ENCODE peak calls at places on chromosome 6, in eight cellular contexts. One of them, this sample, is unnamed.

GRCh38 chr6:7219310-7219709 is 93.7 kb downstream of the SSR1 start:
- DNase-seq in GM23338: no peak
- DNase-seq in MM.1S: no peak
- DNase-seq in fibroblast of lung: peak; percentile 31
- DNase-seq in hepatocyte: peak; percentile 37
- DNase-seq in astrocyte: no peak
- DNase-seq in neural progenitor cell: no peak
- DNase-seq in endothelial cell of umbilical vein: no peak
- DNase-seq in this sample: no peak

GRCh38 chr6:95280690-95281273 is 296.6 kb upstream of the MANEA start:
- DNase-seq in GM23338: peak; percentile 82
- DNase-seq in MM.1S: no peak
- DNase-seq in fibroblast of lung: peak; percentile 1
- DNase-seq in hepatocyte: peak; percentile 69
- DNase-seq in astrocyte: no peak
- DNase-seq in neural progenitor cell: peak; percentile 79
- DNase-seq in endothelial cell of umbilical vein: no peak
- DNase-seq in this sample: no peak

GRCh38 chr6:128244751-128245405 is 275.5 kb downstream of the PTPRK start:
- DNase-seq in GM23338: no peak
- DNase-seq in MM.1S: peak; percentile 8
- DNase-seq in fibroblast of lung: peak; percentile 44
- DNase-seq in hepatocyte: no peak
- DNase-seq in astrocyte: peak; percentile 35
- DNase-seq in neural progenitor cell: no peak
- DNase-seq in endothelial cell of umbilical vein: no peak
- DNase-seq in this sample: no peak

GRCh38 chr6:157656437-157657005 is 166.5 kb upstream of the SNX9 start:
- DNase-seq in GM23338: no peak
- DNase-seq in MM.1S: no peak
- DNase-seq in fibroblast of lung: peak; percentile 51
- DNase-seq in hepatocyte: no peak
- DNase-seq in astrocyte: peak; percentile 32
- DNase-seq in neural progenitor cell: no peak
- DNase-seq in endothelial cell of umbilical vein: no peak
- DNase-seq in this sample: no peak

GRCh38 chr6:91646649-91647048 is 1059.8 kb upstream of the MAP3K7 start:
- DNase-seq in GM23338: no peak
- DNase-seq in MM.1S: no peak
- DNase-seq in fibroblast of lung: no peak
- DNase-seq in hepatocyte: no peak
- DNase-seq in astrocyte: no peak
- DNase-seq in neural progenitor cell: no peak
- DNase-seq in endothelial cell of umbilical vein: no peak
- DNase-seq in this sample: no peak

GRCh38 chr6:43297644-43298564 is at the start of gene SLC22A7:
- DNase-seq in GM23338: no peak
- DNase-seq in MM.1S: no peak
- DNase-seq in fibroblast of lung: no peak
- DNase-seq in hepatocyte: no peak
- DNase-seq in astrocyte: no peak
- DNase-seq in neural progenitor cell: no peak
- DNase-seq in endothelial cell of umbilical vein: no peak
- DNase-seq in this sample: no peak

GRCh38 chr6:2257358-2257757 is 12.0 kb upstream of the GMDS start:
- DNase-seq in GM23338: no peak
- DNase-seq in MM.1S: no peak
- DNase-seq in fibroblast of lung: no peak
- DNase-seq in hepatocyte: peak; percentile 32
- DNase-seq in astrocyte: no peak
- DNase-seq in neural progenitor cell: no peak
- DNase-seq in endothelial cell of umbilical vein: no peak
- DNase-seq in this sample: no peak

GRCh38 chr6:167554854-167555253 is 230.0 kb downstream of the TTLL2 start:
- DNase-seq in GM23338: no peak
- DNase-seq in MM.1S: no peak
- DNase-seq in fibroblast of lung: no peak
- DNase-seq in hepatocyte: no peak
- DNase-seq in astrocyte: no peak
- DNase-seq in neural progenitor cell: no peak
- DNase-seq in endothelial cell of umbilical vein: no peak
- DNase-seq in this sample: no peak

GRCh38 chr6:82408952-82409421 is 45.4 kb downstream of the TPBG start:
- DNase-seq in GM23338: no peak
- DNase-seq in MM.1S: no peak
- DNase-seq in fibroblast of lung: peak; percentile 73
- DNase-seq in hepatocyte: no peak
- DNase-seq in astrocyte: peak; percentile 67
- DNase-seq in neural progenitor cell: no peak
- DNase-seq in endothelial cell of umbilical vein: no peak
- DNase-seq in this sample: no peak

GRCh38 chr6:119129968-119130484 is 51.6 kb upstream of the FAM184A start:
- DNase-seq in GM23338: no peak
- DNase-seq in MM.1S: no peak
- DNase-seq in fibroblast of lung: peak; percentile 77
- DNase-seq in hepatocyte: no peak
- DNase-seq in astrocyte: peak; percentile 74
- DNase-seq in neural progenitor cell: no peak
- DNase-seq in endothelial cell of umbilical vein: peak; percentile 89
- DNase-seq in this sample: no peak

GRCh38 chr6:147434508-147434907 is 74.0 kb upstream of the SAMD5 start:
- DNase-seq in GM23338: no peak
- DNase-seq in MM.1S: no peak
- DNase-seq in fibroblast of lung: peak; percentile 41
- DNase-seq in hepatocyte: peak; percentile 15
- DNase-seq in astrocyte: peak; percentile 25
- DNase-seq in neural progenitor cell: no peak
- DNase-seq in endothelial cell of umbilical vein: peak; percentile 8
- DNase-seq in this sample: no peak

GRCh38 chr6:135299256-135299655 is 118.1 kb downstream of the MYB start:
- DNase-seq in GM23338: no peak
- DNase-seq in MM.1S: no peak
- DNase-seq in fibroblast of lung: peak; percentile 69
- DNase-seq in hepatocyte: no peak
- DNase-seq in astrocyte: peak; percentile 63
- DNase-seq in neural progenitor cell: no peak
- DNase-seq in endothelial cell of umbilical vein: no peak
- DNase-seq in this sample: no peak

DNA sequence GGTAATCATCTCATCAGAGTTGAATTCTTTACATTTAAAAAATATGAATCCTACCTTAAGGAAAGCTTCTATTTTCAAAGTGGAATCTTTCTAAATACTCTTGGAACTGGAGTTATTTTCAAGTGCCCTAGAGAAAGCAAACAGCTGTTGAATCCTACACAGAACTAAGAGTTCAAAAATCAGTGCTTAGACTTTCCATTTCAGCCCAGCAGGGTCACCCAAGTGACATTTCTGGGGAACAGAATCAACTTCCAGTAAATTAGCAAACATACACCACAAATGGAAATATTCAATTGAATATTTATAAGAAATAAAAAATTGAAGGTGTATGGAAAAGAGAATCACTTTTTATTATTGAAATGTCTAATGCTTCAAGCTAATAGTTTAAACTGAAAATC is 427.7 kb upstream of the NOX3 start:
- DNase-seq in GM23338: no peak
- DNase-seq in MM.1S: no peak
- DNase-seq in fibroblast of lung: no peak
- DNase-seq in hepatocyte: no peak
- DNase-seq in astrocyte: no peak
- DNase-seq in neural progenitor cell: no peak
- DNase-seq in endothelial cell of umbilical vein: no peak
- DNase-seq in this sample: no peak
- H3K27ac ChIP-seq in GM23338: no peak overlapping the region
- H3K27ac ChIP-seq in MM.1S: no peak overlapping the region
- H3K27ac ChIP-seq in fibroblast of lung: no peak overlapping the region
- H3K27ac ChIP-seq in hepatocyte: peak overlapping the region; percentile 57
- H3K27ac ChIP-seq in astrocyte: no peak overlapping the region
- H3K27ac ChIP-seq in neural progenitor cell: no peak overlapping the region
- H3K27ac ChIP-seq in endothelial cell of umbilical vein: peak overlapping the region; percentile 53
- H3K27ac ChIP-seq in this sample: no peak overlapping the region

GRCh38 chr6:35776364-35777215 is at the start of gene CLPSL2:
- DNase-seq in GM23338: peak; percentile 84
- DNase-seq in MM.1S: no peak
- DNase-seq in fibroblast of lung: no peak
- DNase-seq in hepatocyte: peak; percentile 47
- DNase-seq in astrocyte: no peak
- DNase-seq in neural progenitor cell: peak; percentile 71
- DNase-seq in endothelial cell of umbilical vein: no peak
- DNase-seq in this sample: no peak
- TF ChIP-seq EZH2 in GM23338: no peak
- TF ChIP-seq EZH2 in MM.1S: no peak
- TF ChIP-seq EZH2 in fibroblast of lung: peak; percentile 48
- TF ChIP-seq EZH2 in hepatocyte: no peak
- TF ChIP-seq EZH2 in astrocyte: peak; percentile 84
- TF ChIP-seq EZH2 in neural progenitor cell: no peak
- TF ChIP-seq EZH2 in endothelial cell of umbilical vein: no peak
- TF ChIP-seq EZH2 in this sample: no peak

DNA sequence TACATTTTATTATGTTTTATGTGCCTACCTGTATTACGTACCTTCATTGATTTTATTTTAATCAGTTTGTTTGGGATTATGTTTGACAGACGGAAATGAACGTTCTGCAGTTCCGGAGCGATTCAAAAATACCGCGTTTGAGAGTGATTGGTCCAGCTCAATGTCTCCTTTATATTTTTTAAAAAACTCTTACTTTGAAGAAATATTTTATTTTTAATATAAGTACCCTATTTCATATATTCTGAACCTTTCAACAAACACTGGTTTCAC is 114.3 kb upstream of the BTN3A2 start:
- DNase-seq in GM23338: no peak
- DNase-seq in MM.1S: no peak
- DNase-seq in fibroblast of lung: no peak
- DNase-seq in hepatocyte: no peak
- DNase-seq in astrocyte: no peak
- DNase-seq in neural progenitor cell: peak; percentile 59
- DNase-seq in endothelial cell of umbilical vein: no peak
- DNase-seq in this sample: no peak
- H3K27ac ChIP-seq in GM23338: peak overlapping the region; percentile 100
- H3K27ac ChIP-seq in MM.1S: peak overlapping the region; percentile 98
- H3K27ac ChIP-seq in fibroblast of lung: peak overlapping the region; percentile 86
- H3K27ac ChIP-seq in hepatocyte: peak overlapping the region; percentile 98
- H3K27ac ChIP-seq in astrocyte: peak overlapping the region; percentile 84
- H3K27ac ChIP-seq in neural progenitor cell: peak overlapping the region; percentile 93
- H3K27ac ChIP-seq in endothelial cell of umbilical vein: peak overlapping the region; percentile 67
- H3K27ac ChIP-seq in this sample: peak overlapping the region; percentile 98

GRCh38 chr6:34890526-34890910 is 1.5 kb downstream of the ANKS1A start:
- DNase-seq in GM23338: no peak
- DNase-seq in MM.1S: no peak
- DNase-seq in fibroblast of lung: no peak
- DNase-seq in hepatocyte: no peak
- DNase-seq in astrocyte: no peak
- DNase-seq in neural progenitor cell: no peak
- DNase-seq in endothelial cell of umbilical vein: no peak
- DNase-seq in this sample: no peak
- TF ChIP-seq EZH2 in GM23338: no peak
- TF ChIP-seq EZH2 in MM.1S: no peak
- TF ChIP-seq EZH2 in fibroblast of lung: no peak
- TF ChIP-seq EZH2 in hepatocyte: no peak
- TF ChIP-seq EZH2 in astrocyte: no peak
- TF ChIP-seq EZH2 in neural progenitor cell: no peak
- TF ChIP-seq EZH2 in endothelial cell of umbilical vein: no peak
- TF ChIP-seq EZH2 in this sample: no peak

GRCh38 chr6:21771626-21772320 is 178.2 kb downstream of the SOX4 start:
- DNase-seq in GM23338: no peak
- DNase-seq in MM.1S: no peak
- DNase-seq in fibroblast of lung: peak; percentile 69
- DNase-seq in hepatocyte: no peak
- DNase-seq in astrocyte: peak; percentile 68
- DNase-seq in neural progenitor cell: no peak
- DNase-seq in endothelial cell of umbilical vein: peak; percentile 85
- DNase-seq in this sample: no peak

GRCh38 chr6:21769405-21769851 is 175.9 kb downstream of the SOX4 start:
- DNase-seq in GM23338: peak; percentile 91
- DNase-seq in MM.1S: no peak
- DNase-seq in fibroblast of lung: peak; percentile 99
- DNase-seq in hepatocyte: peak; percentile 32
- DNase-seq in astrocyte: peak; percentile 100
- DNase-seq in neural progenitor cell: peak; percentile 80
- DNase-seq in endothelial cell of umbilical vein: peak; percentile 94
- DNase-seq in this sample: no peak

GRCh38 chr6:21767891-21768659 is 174.5 kb downstream of the SOX4 start:
- DNase-seq in GM23338: no peak
- DNase-seq in MM.1S: peak; percentile 6
- DNase-seq in fibroblast of lung: peak; percentile 87
- DNase-seq in hepatocyte: no peak
- DNase-seq in astrocyte: peak; percentile 87
- DNase-seq in neural progenitor cell: no peak
- DNase-seq in endothelial cell of umbilical vein: peak; percentile 85
- DNase-seq in this sample: no peak

GRCh38 chr6:21772467-21772866 is 178.9 kb downstream of the SOX4 start:
- DNase-seq in GM23338: no peak
- DNase-seq in MM.1S: no peak
- DNase-seq in fibroblast of lung: no peak
- DNase-seq in hepatocyte: no peak
- DNase-seq in astrocyte: no peak
- DNase-seq in neural progenitor cell: peak; percentile 66
- DNase-seq in endothelial cell of umbilical vein: no peak
- DNase-seq in this sample: no peak

DNA sequence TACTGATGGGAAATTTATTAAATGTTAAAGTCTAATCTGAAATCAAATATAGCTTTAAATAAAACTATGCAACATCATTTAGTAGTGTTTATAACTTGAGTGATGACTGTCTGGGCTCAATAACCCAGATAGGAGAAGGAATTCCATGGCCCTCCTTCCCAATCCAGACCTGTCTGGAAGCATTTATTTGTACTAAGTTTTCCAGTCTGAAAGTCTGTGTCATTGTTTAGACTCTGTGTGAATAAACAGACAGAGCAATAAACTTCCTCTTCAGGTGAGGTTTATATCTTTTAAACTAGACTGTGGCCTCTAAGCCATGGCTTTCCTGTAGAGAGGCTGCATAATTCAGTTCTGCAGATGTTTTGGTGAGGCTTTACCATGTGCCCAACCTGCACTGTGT is 176.4 kb downstream of the SOX4 start:
- DNase-seq in GM23338: no peak
- DNase-seq in MM.1S: no peak
- DNase-seq in fibroblast of lung: peak; percentile 67
- DNase-seq in hepatocyte: peak; percentile 34
- DNase-seq in astrocyte: peak; percentile 56
- DNase-seq in neural progenitor cell: no peak
- DNase-seq in endothelial cell of umbilical vein: no peak
- DNase-seq in this sample: no peak
- H3K27ac ChIP-seq in GM23338: peak overlapping the region; percentile 21
- H3K27ac ChIP-seq in MM.1S: no peak overlapping the region
- H3K27ac ChIP-seq in fibroblast of lung: peak overlapping the region; percentile 56
- H3K27ac ChIP-seq in hepatocyte: peak overlapping the region; percentile 55
- H3K27ac ChIP-seq in astrocyte: peak overlapping the region; percentile 81
- H3K27ac ChIP-seq in neural progenitor cell: peak overlapping the region; percentile 55
- H3K27ac ChIP-seq in endothelial cell of umbilical vein: peak overlapping the region; percentile 98
- H3K27ac ChIP-seq in this sample: no peak overlapping the region

GRCh38 chr6:108115598-108116058 is 41.1 kb upstream of the OSTM1 start:
- DNase-seq in GM23338: peak; percentile 80
- DNase-seq in MM.1S: no peak
- DNase-seq in fibroblast of lung: peak; percentile 29
- DNase-seq in hepatocyte: peak; percentile 63
- DNase-seq in astrocyte: no peak
- DNase-seq in neural progenitor cell: peak; percentile 69
- DNase-seq in endothelial cell of umbilical vein: peak; percentile 36
- DNase-seq in this sample: no peak
- TF ChIP-seq EZH2 in GM23338: peak; percentile 83
- TF ChIP-seq EZH2 in MM.1S: no peak
- TF ChIP-seq EZH2 in fibroblast of lung: peak; percentile 60
- TF ChIP-seq EZH2 in hepatocyte: no peak
- TF ChIP-seq EZH2 in astrocyte: no peak
- TF ChIP-seq EZH2 in neural progenitor cell: no peak
- TF ChIP-seq EZH2 in endothelial cell of umbilical vein: peak; percentile 80
- TF ChIP-seq EZH2 in this sample: no peak

GRCh38 chr6:137926207-137926731 is 59.2 kb downstream of the TNFAIP3 start:
- DNase-seq in GM23338: peak; percentile 87
- DNase-seq in MM.1S: peak; percentile 46
- DNase-seq in fibroblast of lung: peak; percentile 97
- DNase-seq in hepatocyte: peak; percentile 57
- DNase-seq in astrocyte: peak; percentile 97
- DNase-seq in neural progenitor cell: peak; percentile 64
- DNase-seq in endothelial cell of umbilical vein: peak; percentile 25
- DNase-seq in this sample: peak; percentile 60
- H3K27ac ChIP-seq in GM23338: no peak overlapping the region
- H3K27ac ChIP-seq in MM.1S: peak overlapping the region; percentile 95
- H3K27ac ChIP-seq in fibroblast of lung: peak overlapping the region; percentile 36
- H3K27ac ChIP-seq in hepatocyte: no peak overlapping the region
- H3K27ac ChIP-seq in astrocyte: peak overlapping the region; percentile 37
- H3K27ac ChIP-seq in neural progenitor cell: no peak overlapping the region
- H3K27ac ChIP-seq in endothelial cell of umbilical vein: no peak overlapping the region
- H3K27ac ChIP-seq in this sample: peak overlapping the region; percentile 96